ENCODE peak calls at places on chromosome 3, in four cellular contexts. R is CD8-positive, alpha-beta memory T cell; E is activated effector memory CD4-positive, alpha-beta T cell treated with anti-CD3 and anti-CD28 coated beads, Interleukin-2, amount 50 U/mL, for 16 hours; Q is RPMI8226. U is an unnamed sample.

GRCh38 chr3:52561028-52561749 is 24.8 kb downstream of the UQCC5 start:
- DNase-seq in Q (no peak), R (no peak), E (no peak), U (no peak)

GRCh38 chr3:84772841-84773240 is 185.9 kb upstream of the CADM2 start:
- DNase-seq in R (no peak), E (no peak), Q (no peak), U (peak)

GRCh38 chr3:169771651-169772529 is 1.3 kb upstream of the MYNN start:
- DNase-seq in Q (peak), E (peak), R (peak), U (peak)

GRCh38 chr3:71542548-71543370 is 40.8 kb downstream of the FOXP1 start:
- DNase-seq in R (no peak), E (no peak), Q (no peak), U (peak)

GRCh38 chr3:41522620-41523019 is 323.3 kb downstream of the CTNNB1 start:
- DNase-seq in R (no peak), E (no peak), Q (peak), U (no peak)

GRCh38 chr3:152960684-152961083 is 125.8 kb downstream of the P2RY1 start:
- DNase-seq in E (no peak), Q (no peak), R (no peak), U (no peak)

GRCh38 chr3:189058071-189058470 is 113.7 kb upstream of the TPRG1 start:
- DNase-seq in R (no peak), Q (no peak), E (no peak), U (no peak)

GRCh38 chr3:4719011-4719649 is 226.0 kb downstream of the ITPR1 start:
- DNase-seq in Q (no peak), E (no peak), R (no peak), U (no peak)

GRCh38 chr3:141015486-141015885 is 35.7 kb upstream of the SPSB4 start:
- DNase-seq in Q (no peak), R (no peak), E (no peak), U (no peak)

GRCh38 chr3:28139967-28140634 is 101.3 kb upstream of the CMC1 start:
- DNase-seq in Q (no peak), E (no peak), R (no peak), U (no peak)